ENCODE peak calls at places on chromosomes 7 and 10, in eight cellular contexts. V is dorsolateral prefrontal cortex, U is OCI-LY7, R is psoas muscle, A is cardiac fibroblast, P is lung, G is astrocyte of the spinal cord, Q is fibroblast of lung. Z is an unnamed sample.

GRCh38 chr10:4316166-4316810 is 509.7 kb upstream of the AKR1E2 start:
- DNase-seq in R (peak; percentile 56), P (no peak), A (peak; percentile 89), G (peak; percentile 89), U (no peak), Q (peak; percentile 89), V (no peak), Z (peak; percentile 32)

GRCh38 chr10:11014671-11015141 is 3.0 kb upstream of the CELF2 start:
- DNase-seq in Q (no peak), A (no peak), U (no peak), P (no peak), V (no peak), R (peak; percentile 55), G (no peak), Z (no peak)

GRCh38 chr7:46871516-46871915 is 710.4 kb downstream of the TNS3 start:
- DNase-seq in U (no peak), P (no peak), A (no peak), V (no peak), R (no peak), G (no peak), Q (no peak), Z (no peak)

GRCh38 chr10:127999291-127999690 is 92.4 kb downstream of the PTPRE start:
- DNase-seq in A (no peak), G (no peak), V (peak; percentile 62), U (no peak), P (no peak), Q (no peak), R (no peak), Z (no peak)

GRCh38 chr10:49298666-49298989 is 342 bp upstream of the C10orf71 start:
- DNase-seq in U (no peak), Q (no peak), P (no peak), G (no peak), V (no peak), R (peak; percentile 91), A (peak; percentile 4), Z (no peak)

GRCh38 chr7:108330237-108330636 is 126.0 kb downstream of the NRCAM start:
- DNase-seq in V (no peak), U (no peak), Q (no peak), P (no peak), G (no peak), A (no peak), R (no peak), Z (no peak)

GRCh38 chr10:88157981-88158465 is 294.6 kb downstream of the PTEN start:
- DNase-seq in A (peak; percentile 89), V (no peak), P (no peak), G (peak; percentile 88), U (peak; percentile 23), R (no peak), Q (peak; percentile 92), Z (peak; percentile 68)

GRCh38 chr10:84837877-84838276 is 509.5 kb downstream of the CCSER2 start:
- DNase-seq in G (no peak), R (no peak), U (no peak), Q (no peak), V (no peak), A (no peak), P (no peak), Z (no peak)

DNA sequence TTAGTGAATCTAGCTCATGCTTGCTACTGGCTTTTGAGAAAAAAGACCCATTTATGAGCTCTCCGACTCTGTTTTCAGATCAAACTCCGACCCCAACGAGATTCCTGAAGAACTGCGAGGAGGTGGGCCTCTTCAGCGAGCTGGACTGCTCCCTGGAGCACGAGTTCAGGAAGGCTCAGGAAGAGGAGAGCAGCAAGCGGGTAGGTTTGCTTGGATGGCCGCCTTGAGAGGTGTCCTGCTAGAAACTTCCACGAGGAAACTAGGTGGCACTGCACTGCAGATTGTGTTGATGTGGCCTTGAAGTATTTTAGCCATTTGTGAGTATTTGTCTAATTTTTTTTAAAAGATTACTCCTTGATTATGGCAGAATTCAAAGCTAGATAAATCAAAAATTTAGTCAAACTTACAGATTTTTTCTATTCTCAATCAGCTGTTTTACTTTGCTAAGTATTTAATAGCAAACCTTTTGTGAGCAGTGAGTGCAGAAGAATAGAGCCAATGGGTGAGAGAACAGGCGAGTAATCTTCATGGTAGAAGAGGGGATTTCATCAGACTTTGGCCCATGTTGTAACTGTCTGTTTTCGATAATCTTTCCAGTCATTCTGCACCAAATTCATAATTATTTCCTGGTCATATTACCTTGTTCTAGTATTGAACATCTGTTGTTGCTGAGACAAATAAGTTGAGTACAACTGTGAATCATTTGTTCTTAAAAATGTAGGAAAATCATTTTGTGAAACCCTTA is 95.4 kb downstream of the CREB5 start:
- DNase-seq in R (no peak), Q (no peak), A (no peak), U (no peak), G (no peak), V (no peak), P (no peak), Z (no peak)
- TF ChIP-seq CTCF in R (no peak), Q (no peak), A (no peak), U (peak; percentile 18), G (no peak), V (no peak), P (no peak), Z (no peak)

GRCh38 chr10:47165711-47166404 is 134.1 kb upstream of the GDF10 start:
- DNase-seq in Q (peak; percentile 76), U (no peak), R (peak; percentile 81), P (peak; percentile 40), V (peak; percentile 40), A (peak; percentile 84), G (peak; percentile 90), Z (peak; percentile 51)

GRCh38 chr10:47164800-47165128 is 135.2 kb upstream of the GDF10 start:
- DNase-seq in P (no peak), Q (no peak), G (no peak), A (no peak), U (no peak), R (no peak), V (no peak), Z (no peak)

GRCh38 chr10:47166405-47166777 is 133.6 kb upstream of the GDF10 start:
- DNase-seq in G (no peak), P (no peak), V (no peak), A (no peak), R (no peak), U (no peak), Q (no peak), Z (no peak)

GRCh38 chr10:47164126-47164799 is 135.7 kb upstream of the GDF10 start:
- DNase-seq in G (peak; percentile 86), V (no peak), P (no peak), R (no peak), Q (peak; percentile 77), U (no peak), A (peak; percentile 79), Z (no peak)

GRCh38 chr10:47165168-47165710 is 134.8 kb upstream of the GDF10 start:
- DNase-seq in G (no peak), V (no peak), R (no peak), U (no peak), P (no peak), A (no peak), Q (no peak), Z (no peak)
- H3K4me3 ChIP-seq in G (no peak overlapping the region), V (peak overlapping the region; percentile 50), R (peak overlapping the region; percentile 26), U (no peak overlapping the region), P (no peak overlapping the region), A (peak overlapping the region; percentile 18), Q (no peak overlapping the region), Z (no peak overlapping the region)

GRCh38 chr10:78972947-78973900 is 95.5 kb upstream of the ZMIZ1 start:
- DNase-seq in Q (peak; percentile 95), A (peak; percentile 94), G (peak; percentile 96), U (peak; percentile 88), V (peak; percentile 84), R (peak; percentile 90), P (peak; percentile 56), Z (peak; percentile 68)

GRCh38 chr10:78972160-78972946 is 96.4 kb upstream of the ZMIZ1 start:
- DNase-seq in A (peak; percentile 85), P (peak; percentile 45), Q (peak; percentile 93), U (no peak), V (peak; percentile 85), R (peak; percentile 94), G (peak; percentile 95), Z (peak; percentile 59)

GRCh38 chr10:78970261-78970660 is 98.5 kb upstream of the ZMIZ1 start:
- DNase-seq in U (no peak), G (no peak), R (no peak), Q (no peak), A (no peak), P (no peak), V (no peak), Z (no peak)

GRCh38 chr10:78969719-78970118 is 99.0 kb upstream of the ZMIZ1 start:
- DNase-seq in R (peak; percentile 40), A (no peak), P (no peak), V (no peak), Q (no peak), U (no peak), G (no peak), Z (no peak)

GRCh38 chr10:78971094-78971682 is 97.6 kb upstream of the ZMIZ1 start:
- DNase-seq in A (no peak), P (no peak), G (no peak), Q (no peak), U (no peak), R (no peak), V (no peak), Z (no peak)
- TF ChIP-seq CTCF in A (peak; percentile 16), P (no peak), G (no peak), Q (peak; percentile 2), U (peak; percentile 54), R (no peak), V (no peak), Z (peak; percentile 3)

DNA sequence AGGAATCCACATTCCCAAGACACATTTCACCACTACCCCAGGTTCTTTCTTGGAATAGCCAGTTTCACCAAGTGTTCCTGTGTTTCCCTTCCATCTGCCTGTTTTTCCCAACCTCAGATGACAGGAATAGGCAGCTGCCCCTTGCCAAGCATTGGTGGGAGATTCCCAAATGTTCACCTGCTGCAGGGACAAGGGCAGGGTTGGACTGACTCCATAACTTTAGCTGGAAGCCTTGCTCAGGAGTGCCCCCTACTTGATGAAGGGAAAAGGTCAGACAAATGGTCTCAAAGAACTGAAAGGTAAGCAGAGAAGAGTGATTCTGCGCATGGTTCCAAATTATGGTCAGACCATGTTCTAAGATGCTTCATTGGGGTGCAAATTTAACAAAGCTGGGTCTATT is 45.1 kb upstream of the LYZL1 start:
- DNase-seq in P (no peak), U (no peak), V (no peak), A (peak; percentile 40), Q (no peak), R (no peak), G (no peak), Z (no peak)
- H3K4me3 ChIP-seq in P (no peak overlapping the region), U (no peak overlapping the region), V (no peak overlapping the region), A (no peak overlapping the region), Q (no peak overlapping the region), R (no peak overlapping the region), G (no peak overlapping the region), Z (no peak overlapping the region)

Z was measured in BJ.